ENCODE peak calls at places on chromosomes 4 and X, in ten cellular contexts. N is uterus; P is breast epithelium; E is HFF-Myc; W is lower leg skin; Y is heart right ventricle; Q is CD8-positive, alpha-beta T cell; R is cardiac fibroblast; G is fibroblast of mammary gland; A is PC-9. L is an unnamed sample.

GRCh38 chr4:176838611-176839411 is 46.1 kb upstream of the VEGFC start:
- DNase-seq in N (no peak), Y (peak; percentile 14), A (no peak), E (peak; percentile 63), W (no peak), Q (no peak), R (peak; percentile 66), G (peak; percentile 97), P (no peak), L (no peak)

GRCh38 chr4:83771113-83771705 is 235.3 kb downstream of the GPAT3 start:
- DNase-seq in Y (peak; percentile 24), E (peak; percentile 9), N (no peak), W (no peak), Q (no peak), P (no peak), G (peak; percentile 54), R (peak; percentile 74), A (peak; percentile 51), L (peak; percentile 14)

GRCh38 chr4:37675587-37676290 is 10.4 kb downstream of the RELL1 start:
- DNase-seq in A (no peak), R (no peak), G (no peak), N (no peak), P (no peak), Q (no peak), Y (no peak), E (no peak), W (no peak), L (no peak)

GRCh38 chr4:25922812-25923369 is 8.9 kb downstream of the SMIM20 start:
- DNase-seq in Y (no peak), A (no peak), E (no peak), P (no peak), G (no peak), R (no peak), Q (no peak), W (no peak), N (no peak), L (no peak)

GRCh38 chr4:70654605-70655011 is 11.7 kb downstream of the JCHAIN start:
- DNase-seq in W (no peak), A (no peak), N (no peak), Y (no peak), P (no peak), G (no peak), E (no peak), Q (no peak), R (peak; percentile 35), L (no peak)

GRCh38 chrX:39504850-39505259 is 592.9 kb downstream of the BCOR start:
- DNase-seq in Y (no peak), E (no peak), W (peak; percentile 17), G (peak; percentile 15), R (peak; percentile 9), P (no peak), A (no peak), Q (no peak), N (no peak), L (no peak)

GRCh38 chr4:5887011-5887360 is 5.9 kb downstream of the CRMP1 start:
- DNase-seq in E (no peak), N (no peak), G (no peak), A (no peak), R (no peak), Y (no peak), Q (no peak), W (no peak), P (no peak), L (no peak)

GRCh38 chr4:1240721-1241465 is 8.0 kb downstream of the CTBP1 start:
- DNase-seq in W (no peak), G (no peak), R (no peak), E (no peak), N (peak; percentile 12), Q (no peak), A (no peak), P (no peak), Y (peak; percentile 12), L (no peak)

GRCh38 chr4:54668031-54668611 is 10.4 kb downstream of the KIT start:
- DNase-seq in E (no peak), Q (no peak), P (no peak), A (no peak), G (no peak), W (no peak), Y (no peak), R (no peak), N (no peak), L (no peak)

GRCh38 chrX:19827088-19827487 is 60.3 kb downstream of the SH3KBP1 start:
- DNase-seq in G (no peak), W (no peak), R (no peak), Y (no peak), N (no peak), P (no peak), E (no peak), A (no peak), Q (peak; percentile 44), L (no peak)

GRCh38 chr4:103201724-103202123 is 3.6 kb upstream of the CENPE start:
- DNase-seq in Y (no peak), Q (no peak), N (no peak), A (no peak), W (no peak), E (no peak), G (no peak), P (no peak), R (no peak), L (no peak)

GRCh38 chr4:103197765-103198110 is 405 bp downstream of the CENPE start:
- DNase-seq in A (no peak), N (no peak), P (no peak), R (no peak), Q (no peak), Y (no peak), G (peak; percentile 26), W (no peak), E (no peak), L (no peak)

GRCh38 chr4:103198111-103198765 is at the start of gene CENPE:
- DNase-seq in G (peak; percentile 85), E (peak; percentile 61), P (peak; percentile 58), W (peak; percentile 76), N (peak; percentile 79), A (peak; percentile 78), R (peak; percentile 92), Y (peak; percentile 85), Q (peak; percentile 89), L (peak; percentile 53)

GRCh38 chr4:103201254-103201653 is 3.1 kb upstream of the CENPE start:
- DNase-seq in A (no peak), N (no peak), G (no peak), W (no peak), Q (no peak), R (no peak), P (no peak), Y (no peak), E (no peak), L (no peak)

DNA sequence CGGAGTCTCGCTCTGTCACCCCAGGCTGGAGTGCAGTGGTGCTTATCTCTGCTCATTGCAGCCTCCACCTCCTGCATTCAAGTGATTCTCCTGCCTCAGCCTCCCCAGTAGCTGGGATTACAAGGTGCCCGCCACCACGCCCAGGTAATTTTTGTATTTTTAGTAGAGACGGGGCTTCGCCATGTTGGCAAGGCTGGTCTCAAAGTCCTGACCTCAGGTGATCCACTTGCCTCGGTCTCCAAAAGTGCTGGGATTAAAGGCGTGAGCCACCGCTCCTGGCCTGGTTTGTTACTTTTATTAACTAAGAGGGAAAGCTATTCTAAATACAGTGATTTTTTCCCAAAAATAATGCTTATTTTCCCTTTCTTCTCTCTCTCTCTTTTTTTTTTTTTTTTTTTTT is 866 bp upstream of the CENPE start:
- DNase-seq in R (no peak), E (no peak), Q (no peak), Y (no peak), P (no peak), A (no peak), G (no peak), N (no peak), W (no peak), L (no peak)
- H3K4me3 ChIP-seq in R (peak overlapping the region; percentile 84), E (peak overlapping the region; percentile 92), Q (peak overlapping the region; percentile 81), Y (peak overlapping the region; percentile 82), P (peak overlapping the region; percentile 72), A (peak overlapping the region; percentile 75), G (peak overlapping the region; percentile 93), N (peak overlapping the region; percentile 60), W (peak overlapping the region; percentile 61), L (peak overlapping the region; percentile 87)

GRCh38 chrX:69505772-69506616 is 1.9 kb downstream of the NALF2 start:
- DNase-seq in E (no peak), G (no peak), A (no peak), R (no peak), Q (no peak), P (no peak), Y (no peak), N (no peak), W (no peak), L (no peak)

GRCh38 chrX:69504626-69505612 is 793 bp downstream of the NALF2 start:
- DNase-seq in Q (no peak), Y (no peak), A (no peak), P (no peak), G (no peak), E (no peak), R (no peak), W (no peak), N (no peak), L (no peak)

GRCh38 chrX:69501433-69501832 is 2.7 kb upstream of the NALF2 start:
- DNase-seq in Q (no peak), P (no peak), N (no peak), W (no peak), Y (no peak), G (peak; percentile 18), E (no peak), R (no peak), A (no peak), L (no peak)

GRCh38 chrX:69503835-69504625 is at the start of gene NALF2:
- DNase-seq in E (no peak), N (no peak), Y (peak; percentile 56), R (peak; percentile 43), G (peak; percentile 36), W (peak; percentile 12), A (no peak), Q (no peak), P (no peak), L (peak; percentile 55)

GRCh38 chrX:69503228-69503834 is 795 bp upstream of the NALF2 start:
- DNase-seq in W (no peak), Q (no peak), Y (no peak), P (no peak), N (no peak), G (peak; percentile 6), E (peak; percentile 2), R (peak; percentile 18), A (no peak), L (no peak)
- TF ChIP-seq CTCF in W (no peak), Q (no peak), Y (peak; percentile 21), P (no peak), N (no peak), G (peak; percentile 11), E (no peak), R (no peak), A (no peak), L (peak; percentile 43)

DNA sequence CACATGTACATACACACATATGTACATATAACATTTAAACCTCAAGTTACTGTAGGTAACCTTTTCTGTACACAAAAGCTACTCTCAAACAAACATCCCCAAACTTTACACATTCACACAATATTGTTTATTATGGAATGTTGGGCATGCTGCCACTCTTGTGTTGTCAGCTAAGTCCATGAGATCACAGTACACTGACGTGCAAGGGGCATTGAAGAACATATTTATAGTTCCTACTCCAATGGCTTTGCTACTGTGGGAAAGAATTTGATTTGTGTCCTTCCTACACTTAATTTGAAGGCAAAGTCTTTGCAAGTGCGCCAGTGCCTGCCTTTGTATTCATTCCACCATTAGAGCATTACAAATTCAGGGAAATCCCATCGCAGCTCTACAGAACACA is 45.4 kb upstream of the FTHL17 start:
- DNase-seq in W (no peak), R (peak; percentile 12), E (no peak), P (no peak), N (no peak), Y (no peak), Q (no peak), G (peak; percentile 7), A (no peak), L (no peak)
- H3K4me3 ChIP-seq in W (no peak overlapping the region), R (no peak overlapping the region), E (no peak overlapping the region), P (no peak overlapping the region), N (no peak overlapping the region), Y (no peak overlapping the region), Q (no peak overlapping the region), G (no peak overlapping the region), A (no peak overlapping the region), L (no peak overlapping the region)

GRCh38 chrX:7925867-7926472 is 1.2 kb downstream of the PNPLA4 start:
- DNase-seq in R (peak; percentile 73), W (peak; percentile 26), A (peak; percentile 44), P (peak; percentile 27), E (peak; percentile 26), G (peak; percentile 74), Q (peak; percentile 74), Y (peak; percentile 23), N (peak; percentile 20), L (peak; percentile 14)
- TF ChIP-seq CTCF in R (peak; percentile 65), W (no peak), A (peak; percentile 58), P (peak; percentile 50), E (peak; percentile 73), G (peak; percentile 91), Q (peak; percentile 59), Y (peak; percentile 56), N (peak; percentile 35), L (peak; percentile 74)

L was measured in LNCaP clone FGC.